ENCODE peak calls at places on chromosomes 2 and 18, in ten cellular contexts. V is astrocyte of the cerebellum, B is pancreas, P is colonic mucosa, O is small intestine, Y is psoas muscle, L is bronchial epithelial cell, Q is right cardiac atrium, C is kidney epithelial cell, R is heart left ventricle. Z is an unnamed sample.

GRCh38 chr2:218746960-218747359 is 35.0 kb upstream of the CYP27A1 start:
- DNase-seq in V (no peak), B (no peak), P (no peak), O (no peak), Y (no peak), L (no peak), Q (peak), C (no peak), R (no peak), Z (no peak)

GRCh38 chr2:61658841-61659780 is 121.0 kb upstream of the XPO1 start:
- DNase-seq in V (peak), B (no peak), P (no peak), O (peak), Y (no peak), L (peak), Q (no peak), C (no peak), R (peak), Z (no peak)

GRCh38 chr2:166042356-166042755 is 85.5 kb downstream of the SCN1A start:
- DNase-seq in V (no peak), B (no peak), P (no peak), O (no peak), Y (no peak), L (peak), Q (no peak), C (no peak), R (no peak), Z (no peak)

GRCh38 chr18:23135679-23136325 is 517 bp downstream of the CABLES1 start:
- DNase-seq in V (no peak), B (peak), P (peak), O (peak), Y (peak), L (no peak), Q (peak), C (no peak), R (peak), Z (no peak)

GRCh38 chr2:140144611-140145010 is 1364.4 kb upstream of the NXPH2 start:
- DNase-seq in V (no peak), B (no peak), P (no peak), O (no peak), Y (no peak), L (no peak), Q (no peak), C (no peak), R (no peak), Z (no peak)

GRCh38 chr2:112463256-112463655 is 18.7 kb upstream of the TTL start:
- DNase-seq in V (no peak), B (no peak), P (no peak), O (no peak), Y (no peak), L (no peak), Q (no peak), C (no peak), R (no peak), Z (no peak)

GRCh38 chr2:73830871-73831401 is 2.2 kb downstream of the STAMBP start:
- DNase-seq in V (peak), B (no peak), P (no peak), O (no peak), Y (no peak), L (peak), Q (no peak), C (peak), R (no peak), Z (peak)

GRCh38 chr2:74530239-74531161 is 767 bp downstream of the HTRA2 start:
- DNase-seq in V (no peak), B (peak), P (peak), O (peak), Y (peak), L (no peak), Q (peak), C (no peak), R (peak), Z (no peak)

GRCh38 chr2:229431331-229431954 is 160.4 kb upstream of the PID1 start:
- DNase-seq in V (peak), B (no peak), P (no peak), O (peak), Y (no peak), L (peak), Q (no peak), C (no peak), R (no peak), Z (no peak)

GRCh38 chr2:188971316-188971930 is 2.8 kb upstream of the COL3A1 start:
- DNase-seq in V (no peak), B (no peak), P (no peak), O (no peak), Y (peak), L (no peak), Q (no peak), C (no peak), R (no peak), Z (no peak)

GRCh38 chr2:188976545-188977268 is 2.5 kb downstream of the COL3A1 start:
- DNase-seq in V (no peak), B (no peak), P (no peak), O (peak), Y (no peak), L (peak), Q (no peak), C (no peak), R (no peak), Z (no peak)

GRCh38 chr2:188975497-188976102 is 1.4 kb downstream of the COL3A1 start:
- DNase-seq in V (no peak), B (no peak), P (peak), O (peak), Y (no peak), L (no peak), Q (no peak), C (no peak), R (peak), Z (peak)

GRCh38 chr2:188973650-188974049 is 523 bp upstream of the COL3A1 start:
- DNase-seq in V (no peak), B (no peak), P (no peak), O (no peak), Y (no peak), L (no peak), Q (no peak), C (no peak), R (no peak), Z (no peak)

GRCh38 chr2:188974184-188974583 is at the start of gene COL3A1:
- DNase-seq in V (no peak), B (no peak), P (peak), O (no peak), Y (peak), L (no peak), Q (peak), C (no peak), R (peak), Z (no peak)
- H3K4me3 ChIP-seq in V (peak), B (peak), P (peak), O (no peak), Y (peak), L (no peak), Q (peak), C (peak), R (peak), Z (peak)

DNA sequence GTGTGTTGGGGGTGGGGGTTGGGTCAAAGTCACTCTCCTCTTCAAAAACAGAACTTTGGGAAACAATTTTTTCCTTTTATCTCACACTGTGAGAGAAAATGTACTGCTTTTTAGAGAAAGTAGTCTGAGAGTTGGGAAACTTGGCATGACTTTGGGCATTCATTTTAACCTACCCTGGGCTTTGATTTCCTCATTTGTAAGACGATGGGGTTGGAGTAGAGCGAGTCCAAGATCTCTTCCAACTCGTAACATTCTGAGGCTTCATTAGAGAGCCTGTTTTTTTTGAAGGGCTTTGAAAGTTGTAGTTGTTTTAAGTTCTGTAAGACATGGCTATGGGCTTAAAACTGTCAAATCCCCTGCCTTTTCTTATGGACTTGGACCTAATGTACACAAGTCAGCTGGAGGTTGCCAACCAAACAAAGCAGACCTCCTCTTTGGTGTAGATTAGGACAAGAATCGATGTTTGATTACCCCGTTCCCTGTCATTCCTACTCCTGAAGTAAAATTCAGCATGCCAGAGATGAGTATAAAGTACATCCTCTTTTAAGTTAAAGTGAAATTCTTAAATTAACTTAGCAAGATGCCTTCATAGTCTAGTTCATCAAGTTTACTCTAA is 8.4 kb downstream of the PHLPP1 start:
- DNase-seq in V (no peak), B (no peak), P (no peak), O (no peak), Y (no peak), L (no peak), Q (no peak), C (no peak), R (no peak), Z (no peak)
- H3K4me3 ChIP-seq in V (no peak), B (no peak), P (no peak), O (no peak), Y (no peak), L (no peak), Q (no peak), C (no peak), R (no peak), Z (no peak)

DNA sequence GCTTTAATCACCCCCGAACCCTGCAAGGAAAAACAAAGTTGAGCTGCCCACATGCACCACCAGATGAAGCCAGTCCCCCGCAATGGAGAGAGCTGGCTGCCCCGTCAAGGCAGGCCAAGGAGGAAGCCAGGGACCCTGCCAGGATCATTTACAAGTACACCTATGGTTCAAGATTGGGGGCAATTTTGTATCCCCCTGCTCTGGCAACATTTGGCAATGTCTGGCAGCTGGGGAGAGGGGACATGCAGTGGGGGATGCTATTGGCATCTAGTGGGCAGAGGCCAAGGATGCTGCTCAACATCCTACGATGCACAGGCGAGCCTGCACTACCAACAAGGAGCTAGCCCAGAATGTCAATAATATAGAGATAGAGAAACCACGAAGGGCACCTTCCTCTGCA is 1.9 kb downstream of the ACTR1B start:
- DNase-seq in V (no peak), B (no peak), P (no peak), O (no peak), Y (no peak), L (no peak), Q (no peak), C (no peak), R (no peak), Z (no peak)
- H3K4me3 ChIP-seq in V (peak), B (peak), P (no peak), O (no peak), Y (peak), L (no peak), Q (no peak), C (peak), R (no peak), Z (peak)

GRCh38 chr18:11655605-11655932 is 33.5 kb upstream of the GNAL start:
- DNase-seq in V (no peak), B (no peak), P (no peak), O (no peak), Y (no peak), L (no peak), Q (no peak), C (no peak), R (no peak), Z (no peak)
- H3K4me3 ChIP-seq in V (no peak), B (no peak), P (no peak), O (no peak), Y (no peak), L (no peak), Q (no peak), C (no peak), R (no peak), Z (no peak)

GRCh38 chr18:74596959-74597661 is 560 bp upstream of the ZNF407 start:
- DNase-seq in V (no peak), B (peak), P (peak), O (no peak), Y (peak), L (peak), Q (peak), C (no peak), R (peak), Z (no peak)

GRCh38 chr18:74598350-74599001 is 806 bp downstream of the ZNF407 start:
- DNase-seq in V (no peak), B (peak), P (peak), O (peak), Y (peak), L (peak), Q (peak), C (no peak), R (peak), Z (no peak)

GRCh38 chr18:74595425-74595824 is 2.2 kb upstream of the ZNF407 start:
- DNase-seq in V (no peak), B (no peak), P (no peak), O (no peak), Y (no peak), L (no peak), Q (no peak), C (no peak), R (no peak), Z (no peak)

DNA sequence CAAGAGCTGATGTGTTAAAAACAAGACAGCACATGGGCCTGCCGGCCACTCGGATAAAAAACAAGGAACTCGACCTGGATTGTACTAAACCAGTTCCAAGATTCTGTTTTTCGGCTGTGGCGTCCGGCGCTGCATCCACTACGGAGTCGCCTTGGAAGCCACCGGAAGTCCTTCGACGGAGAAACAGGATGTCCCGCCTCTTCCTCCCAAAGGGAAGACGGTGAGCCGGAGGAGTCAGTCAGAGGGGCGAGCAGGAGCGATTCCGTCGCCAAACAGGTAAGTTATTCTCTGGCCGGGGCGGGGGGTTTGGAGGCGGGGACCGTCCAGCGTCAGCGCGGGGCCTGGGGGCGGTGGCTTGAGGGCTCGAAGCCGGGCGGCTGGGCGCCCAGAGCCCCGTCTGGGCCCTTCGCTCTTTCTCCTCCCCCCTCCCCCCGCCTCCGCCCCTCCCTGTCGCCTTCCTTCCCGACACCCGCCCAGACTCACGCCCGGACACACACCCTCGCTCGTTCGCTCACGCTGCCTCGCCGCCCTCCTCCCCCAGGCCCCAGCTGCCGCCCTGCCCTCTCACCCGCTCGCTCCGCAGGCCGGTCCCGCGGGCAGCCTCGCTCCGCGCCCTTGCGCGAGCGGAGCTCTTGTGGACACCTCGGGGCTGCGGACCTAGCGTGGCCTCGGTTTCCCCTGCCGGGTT is at the start of gene ZNF407:
- DNase-seq in V (peak), B (peak), P (peak), O (peak), Y (peak), L (peak), Q (peak), C (peak), R (peak), Z (peak)
- H3K4me3 ChIP-seq in V (peak), B (peak), P (peak), O (peak), Y (peak), L (peak), Q (peak), C (peak), R (peak), Z (peak)

GRCh38 chr2:222268311-222268980 is 30.4 kb downstream of the PAX3 start:
- DNase-seq in V (no peak), B (no peak), P (no peak), O (no peak), Y (no peak), L (no peak), Q (no peak), C (no peak), R (no peak), Z (no peak)
- H3K4me3 ChIP-seq in V (no peak), B (no peak), P (no peak), O (no peak), Y (no peak), L (no peak), Q (no peak), C (no peak), R (no peak), Z (no peak)

DNA sequence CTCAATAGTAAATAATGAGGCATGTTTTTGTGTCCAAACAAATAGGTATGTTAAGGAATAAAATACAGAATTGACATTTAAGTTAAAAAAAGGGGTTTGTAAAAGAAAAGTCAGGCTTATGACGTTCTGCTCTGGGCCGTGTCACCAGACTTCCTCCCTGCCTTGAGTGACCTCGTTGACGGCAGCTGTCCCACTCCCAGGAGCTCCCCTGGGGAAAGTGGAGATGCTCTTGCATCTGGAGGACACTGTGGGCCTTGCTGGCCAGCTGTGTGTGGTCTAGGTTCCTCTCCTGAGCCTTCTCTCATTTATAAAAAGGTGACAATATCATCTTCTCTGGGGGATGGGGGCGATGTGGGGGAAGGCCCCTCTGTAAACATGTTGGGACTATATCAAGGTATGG is 196.2 kb downstream of the CLIP4 start:
- DNase-seq in V (no peak), B (no peak), P (no peak), O (no peak), Y (no peak), L (no peak), Q (no peak), C (no peak), R (no peak), Z (no peak)
- H3K4me3 ChIP-seq in V (no peak), B (no peak), P (no peak), O (no peak), Y (no peak), L (no peak), Q (no peak), C (no peak), R (no peak), Z (no peak)

DNA sequence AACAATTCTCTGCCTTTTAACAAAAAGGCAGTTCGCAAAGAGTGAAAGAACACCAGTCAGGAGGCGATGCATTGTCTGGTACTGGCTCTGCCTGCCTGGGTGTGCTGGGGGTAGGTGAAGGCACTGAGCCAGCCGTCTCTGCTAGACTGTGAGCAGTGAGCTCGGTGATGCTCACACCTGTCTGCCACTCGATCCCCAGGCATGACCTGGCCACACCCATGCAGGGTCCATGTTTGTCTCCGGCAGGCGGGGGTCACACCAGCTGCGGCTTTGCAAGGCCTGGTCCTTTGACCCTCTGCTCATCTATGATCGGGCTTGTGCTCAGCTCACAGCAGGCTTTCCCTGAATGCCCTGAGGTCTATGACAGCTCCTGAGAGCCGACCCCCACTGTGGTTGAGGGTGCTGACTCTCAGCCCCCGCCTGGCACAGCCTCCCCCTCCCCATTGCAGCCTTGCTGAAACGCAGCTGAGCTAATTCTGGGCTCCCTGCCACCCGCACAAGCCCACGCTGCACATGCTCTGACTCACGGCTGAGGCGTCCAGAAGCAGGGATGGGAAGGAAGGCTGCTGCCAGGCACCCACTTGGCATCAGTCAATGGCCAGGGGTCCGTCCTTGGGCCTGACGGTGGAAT is 23.7 kb downstream of the CRACDL start:
- DNase-seq in V (peak), B (peak), P (no peak), O (no peak), Y (no peak), L (peak), Q (peak), C (peak), R (peak), Z (peak)
- H3K4me3 ChIP-seq in V (no peak), B (no peak), P (no peak), O (no peak), Y (no peak), L (no peak), Q (no peak), C (no peak), R (no peak), Z (no peak)

DNA sequence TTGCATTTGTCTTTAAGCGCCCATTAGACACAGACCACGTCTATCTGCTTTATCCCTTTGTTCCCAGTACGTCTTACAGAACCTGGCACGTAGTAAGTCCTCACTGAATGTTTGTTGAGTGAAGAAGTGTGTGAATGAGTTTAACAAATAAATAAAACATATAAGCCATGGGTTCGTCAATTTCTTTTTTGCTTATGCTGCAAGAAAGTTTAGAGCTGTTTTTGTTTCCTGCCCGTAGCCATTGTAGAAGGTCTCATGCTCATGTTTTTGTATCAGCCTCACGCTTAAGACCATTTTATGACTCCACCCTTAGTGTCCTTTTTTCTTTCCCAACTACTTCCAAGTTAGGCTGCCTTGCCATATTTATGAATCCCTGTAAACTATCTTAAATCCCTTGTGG is 2.5 kb downstream of the ADD2 start:
- DNase-seq in V (no peak), B (no peak), P (no peak), O (no peak), Y (no peak), L (no peak), Q (no peak), C (no peak), R (no peak), Z (no peak)
- H3K4me3 ChIP-seq in V (no peak), B (no peak), P (no peak), O (no peak), Y (no peak), L (no peak), Q (no peak), C (no peak), R (no peak), Z (no peak)

DNA sequence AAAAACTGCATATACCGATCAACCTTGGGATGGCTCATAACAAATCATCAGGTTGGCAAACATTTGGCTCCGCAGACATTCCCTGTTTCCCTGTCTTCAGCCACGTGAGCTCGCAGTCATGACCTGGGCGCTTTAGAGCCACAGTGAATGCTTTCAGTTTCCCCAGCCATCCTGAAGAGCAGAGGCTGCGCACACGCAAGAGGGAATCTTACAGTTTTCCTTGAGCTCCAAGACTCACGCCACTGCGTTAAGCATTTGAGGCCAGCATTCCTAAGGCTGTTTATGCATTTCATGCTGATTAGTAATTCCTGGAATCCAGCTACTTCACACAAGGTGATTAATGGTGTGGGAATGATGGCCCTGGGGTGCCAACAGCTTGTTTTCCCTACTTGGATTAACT is 95.1 kb downstream of the MTCL1 start:
- DNase-seq in V (peak), B (no peak), P (no peak), O (no peak), Y (no peak), L (peak), Q (no peak), C (peak), R (no peak), Z (peak)
- H3K4me3 ChIP-seq in V (no peak), B (no peak), P (no peak), O (no peak), Y (peak), L (no peak), Q (no peak), C (no peak), R (no peak), Z (no peak)

Z was measured in BJ.